ENCODE peak calls at places on chromosomes 7 and 10, in seven cellular contexts. J, U, H, M, T, D and B are unnamed samples.

GRCh38 chr10:44963772-44964633 is 4.4 kb downstream of the RASSF4 start:
- DNase-seq in T (no peak), U (no peak), D (peak), J (no peak), M (no peak), H (peak), B (peak)

GRCh38 chr7:95011156-95011928 is 103.9 kb downstream of the PPP1R9A start:
- DNase-seq in T (peak), U (no peak), H (peak), M (no peak), D (no peak), J (no peak), B (no peak)

GRCh38 chr7:74417419-74417971 is 36.2 kb upstream of the GTF2IRD1 start:
- DNase-seq in T (peak), H (no peak), D (peak), J (peak), U (peak), M (peak), B (peak)

GRCh38 chr10:52632591-52632990 is 140.0 kb downstream of the MBL2 start:
- DNase-seq in J (no peak), M (no peak), H (no peak), T (peak), D (no peak), U (no peak), B (no peak)

GRCh38 chr7:148540041-148540738 is 50.4 kb upstream of the C7orf33 start:
- DNase-seq in D (no peak), H (peak), T (no peak), M (no peak), U (no peak), J (no peak), B (peak)

GRCh38 chr7:97401398-97401797 is 283.9 kb downstream of the SDHAF3 start:
- DNase-seq in J (no peak), H (no peak), T (no peak), D (no peak), U (no peak), M (no peak), B (no peak)

GRCh38 chr10:12214763-12215218 is 18.8 kb downstream of the CDC123 start:
- DNase-seq in U (no peak), D (peak), T (peak), M (peak), J (peak), H (peak), B (peak)

GRCh38 chr7:5425507-5426225 is 2.0 kb upstream of the TNRC18 start:
- DNase-seq in T (no peak), H (peak), M (peak), J (no peak), U (peak), D (peak), B (peak)